ENCODE peak calls at places on chromosomes 4 and X, in four cellular contexts. One of them, this sample, is unnamed.
A peak's percentile ranks its signal among the peaks of the same experiment; 100 is the strongest.

GRCh38 chr4:26860922-26861433 is 337 bp downstream of the STIM2 start:
- DNase-seq in GM12878: no peak
- DNase-seq in K562: no peak
- DNase-seq in HL-60: peak; percentile 49
- DNase-seq in this sample: peak; percentile 20

GRCh38 chrX:427812-428725 is 41.4 kb upstream of the PPP2R3B start:
- DNase-seq in GM12878: no peak
- DNase-seq in K562: peak; percentile 28
- DNase-seq in HL-60: peak; percentile 27
- DNase-seq in this sample: no peak

GRCh38 chr4:185469539-185470154 is 1.9 kb downstream of the CCDC110 start:
- DNase-seq in GM12878: no peak
- DNase-seq in K562: no peak
- DNase-seq in HL-60: no peak
- DNase-seq in this sample: no peak

GRCh38 chr4:171875291-171875690 is 62.1 kb downstream of the GALNTL6 start:
- DNase-seq in GM12878: no peak
- DNase-seq in K562: no peak
- DNase-seq in HL-60: no peak
- DNase-seq in this sample: no peak

GRCh38 chr4:101977096-101977495 is 186.6 kb downstream of the BANK1 start:
- DNase-seq in GM12878: no peak
- DNase-seq in K562: no peak
- DNase-seq in HL-60: no peak
- DNase-seq in this sample: no peak

GRCh38 chr4:122681568-122681967 is 50.9 kb upstream of the BBS12 start:
- DNase-seq in GM12878: no peak
- DNase-seq in K562: no peak
- DNase-seq in HL-60: no peak
- DNase-seq in this sample: no peak

GRCh38 chrX:130100180-130100579 is 10.1 kb downstream of the ELF4 start:
- DNase-seq in GM12878: no peak
- DNase-seq in K562: no peak
- DNase-seq in HL-60: no peak
- DNase-seq in this sample: no peak

GRCh38 chrX:106168107-106168506 is at the start of gene PWWP3B:
- DNase-seq in GM12878: no peak
- DNase-seq in K562: no peak
- DNase-seq in HL-60: no peak
- DNase-seq in this sample: no peak

GRCh38 chr4:109730294-109731051 is 603 bp upstream of the PLA2G12A start:
- DNase-seq in GM12878: peak; percentile 13
- DNase-seq in K562: peak; percentile 15
- DNase-seq in HL-60: peak; percentile 26
- DNase-seq in this sample: no peak

GRCh38 chr4:150518559-150518958 is 63.4 kb upstream of the MAB21L2 start:
- DNase-seq in GM12878: no peak
- DNase-seq in K562: no peak
- DNase-seq in HL-60: no peak
- DNase-seq in this sample: no peak

GRCh38 chrX:30246769-30247489 is at the start of gene MAGEB1:
- DNase-seq in GM12878: no peak
- DNase-seq in K562: peak; percentile 68
- DNase-seq in HL-60: no peak
- DNase-seq in this sample: no peak

GRCh38 chrX:28586291-28586690 is 955 bp upstream of the IL1RAPL1 start:
- DNase-seq in GM12878: no peak
- DNase-seq in K562: no peak
- DNase-seq in HL-60: no peak
- DNase-seq in this sample: no peak

GRCh38 chrX:28582494-28582893 is 4.8 kb upstream of the IL1RAPL1 start:
- DNase-seq in GM12878: no peak
- DNase-seq in K562: no peak
- DNase-seq in HL-60: no peak
- DNase-seq in this sample: no peak

GRCh38 chrX:28585767-28586166 is 1.5 kb upstream of the IL1RAPL1 start:
- DNase-seq in GM12878: no peak
- DNase-seq in K562: no peak
- DNase-seq in HL-60: no peak
- DNase-seq in this sample: no peak

GRCh38 chrX:28581522-28581921 is 5.7 kb upstream of the IL1RAPL1 start:
- DNase-seq in GM12878: no peak
- DNase-seq in K562: no peak
- DNase-seq in HL-60: no peak
- DNase-seq in this sample: no peak

GRCh38 chrX:28584025-28584424 is 3.2 kb upstream of the IL1RAPL1 start:
- DNase-seq in GM12878: no peak
- DNase-seq in K562: peak; percentile 5
- DNase-seq in HL-60: no peak
- DNase-seq in this sample: no peak
- TF ChIP-seq SPI1 in GM12878: no peak
- TF ChIP-seq SPI1 in K562: no peak
- TF ChIP-seq SPI1 in HL-60: no peak
- TF ChIP-seq SPI1 in this sample: no peak

GRCh38 chr4:1410491-1411325 is 4.5 kb upstream of the NKX1-1 start:
- DNase-seq in GM12878: no peak
- DNase-seq in K562: peak; percentile 90
- DNase-seq in HL-60: peak; percentile 24
- DNase-seq in this sample: peak; percentile 59
- TF ChIP-seq POLR2AphosphoS5 in GM12878: no peak
- TF ChIP-seq POLR2AphosphoS5 in K562: no peak
- TF ChIP-seq POLR2AphosphoS5 in HL-60: no peak
- TF ChIP-seq POLR2AphosphoS5 in this sample: no peak

GRCh38 chrX:108019382-108019857 is 25.4 kb upstream of the VSIG1 start:
- DNase-seq in GM12878: no peak
- DNase-seq in K562: no peak
- DNase-seq in HL-60: no peak
- DNase-seq in this sample: no peak

GRCh38 chrX:108018659-108019381 is 26.0 kb upstream of the VSIG1 start:
- DNase-seq in GM12878: no peak
- DNase-seq in K562: no peak
- DNase-seq in HL-60: no peak
- DNase-seq in this sample: no peak

GRCh38 chrX:108025954-108026616 is 18.8 kb upstream of the VSIG1 start:
- DNase-seq in GM12878: no peak
- DNase-seq in K562: no peak
- DNase-seq in HL-60: no peak
- DNase-seq in this sample: no peak

GRCh38 chrX:108020631-108021030 is 24.2 kb upstream of the VSIG1 start:
- DNase-seq in GM12878: no peak
- DNase-seq in K562: peak; percentile 11
- DNase-seq in HL-60: no peak
- DNase-seq in this sample: no peak

GRCh38 chrX:108022491-108023089 is 22.3 kb upstream of the VSIG1 start:
- DNase-seq in GM12878: no peak
- DNase-seq in K562: no peak
- DNase-seq in HL-60: no peak
- DNase-seq in this sample: no peak
- TF ChIP-seq SPI1 in GM12878: no peak
- TF ChIP-seq SPI1 in K562: no peak
- TF ChIP-seq SPI1 in HL-60: no peak
- TF ChIP-seq SPI1 in this sample: no peak

GRCh38 chr4:79476196-79476595 is 68.2 kb upstream of the GK2 start:
- DNase-seq in GM12878: no peak
- DNase-seq in K562: no peak
- DNase-seq in HL-60: no peak
- DNase-seq in this sample: no peak
- TF ChIP-seq POLR2AphosphoS5 in GM12878: no peak
- TF ChIP-seq POLR2AphosphoS5 in K562: no peak
- TF ChIP-seq POLR2AphosphoS5 in HL-60: no peak
- TF ChIP-seq POLR2AphosphoS5 in this sample: no peak

GRCh38 chr4:73533515-73534422 is 52.2 kb downstream of the AFM start:
- DNase-seq in GM12878: no peak
- DNase-seq in K562: no peak
- DNase-seq in HL-60: no peak
- DNase-seq in this sample: no peak
- TF ChIP-seq SPI1 in GM12878: no peak
- TF ChIP-seq SPI1 in K562: no peak
- TF ChIP-seq SPI1 in HL-60: no peak
- TF ChIP-seq SPI1 in this sample: no peak

GRCh38 chrX:10117864-10118377 is 38.9 kb upstream of the CLCN4 start:
- DNase-seq in GM12878: no peak
- DNase-seq in K562: no peak
- DNase-seq in HL-60: no peak
- DNase-seq in this sample: no peak

GRCh38 chrX:10118530-10118929 is 38.2 kb upstream of the CLCN4 start:
- DNase-seq in GM12878: no peak
- DNase-seq in K562: no peak
- DNase-seq in HL-60: no peak
- DNase-seq in this sample: no peak

GRCh38 chrX:10120828-10121227 is 35.9 kb upstream of the CLCN4 start:
- DNase-seq in GM12878: no peak
- DNase-seq in K562: no peak
- DNase-seq in HL-60: peak; percentile 56
- DNase-seq in this sample: no peak

GRCh38 chrX:10117301-10117700 is 39.5 kb upstream of the CLCN4 start:
- DNase-seq in GM12878: no peak
- DNase-seq in K562: no peak
- DNase-seq in HL-60: no peak
- DNase-seq in this sample: no peak

DNA sequence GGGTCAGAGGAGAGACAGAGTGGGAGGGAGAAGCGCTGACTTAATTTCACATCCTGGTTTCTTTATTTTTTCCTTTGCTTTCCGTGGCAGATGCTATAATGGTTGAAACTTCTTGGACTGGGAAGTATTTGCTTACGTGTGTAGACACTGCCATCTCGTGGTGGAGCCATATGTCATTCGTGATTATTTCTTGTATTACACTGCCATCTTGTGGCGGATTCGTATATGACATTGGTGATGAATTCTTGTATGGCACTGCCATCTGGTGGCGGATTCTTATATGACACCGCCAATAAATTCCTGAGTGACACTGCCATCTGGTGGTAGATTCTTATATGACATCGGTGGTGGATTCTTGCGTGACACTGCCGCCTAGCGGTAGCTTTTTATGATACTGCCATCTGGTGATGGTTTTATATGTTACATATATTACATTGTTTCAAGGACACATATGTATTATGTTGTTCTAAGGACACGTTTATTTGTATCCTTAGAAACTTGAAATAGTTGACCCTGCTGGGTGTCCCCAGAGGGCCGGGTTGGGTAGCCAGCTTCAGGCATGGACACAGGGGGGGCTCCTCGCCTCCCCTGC is 37.3 kb upstream of the CLCN4 start:
- DNase-seq in GM12878: peak; percentile 73
- DNase-seq in K562: peak; percentile 63
- DNase-seq in HL-60: peak; percentile 86
- DNase-seq in this sample: no peak
- TF ChIP-seq POLR2AphosphoS5 in GM12878: no peak
- TF ChIP-seq POLR2AphosphoS5 in K562: peak; percentile 63
- TF ChIP-seq POLR2AphosphoS5 in HL-60: peak; percentile 79
- TF ChIP-seq POLR2AphosphoS5 in this sample: peak; percentile 26